ENCODE peak calls at places on chromosomes 11 and 22, in seven cellular contexts. One of them, this sample, is unnamed.

GRCh38 chr22:37806409-37807338 is 1.1 kb upstream of the GCAT start:
- DNase-seq in transverse colon: no peak
- DNase-seq in neural progenitor cell: peak; percentile 49
- DNase-seq in NCI-H2081: no peak
- DNase-seq in activated CD4-positive, CD25-positive, alpha-beta regulatory T cell: no peak
- DNase-seq in HFF-Myc: no peak
- DNase-seq in WTC11: peak; percentile 36
- DNase-seq in this sample: no peak

GRCh38 chr11:99593197-99593596 is 572.4 kb downstream of the CNTN5 start:
- DNase-seq in activated CD4-positive, CD25-positive, alpha-beta regulatory T cell: no peak
- DNase-seq in neural progenitor cell: no peak
- DNase-seq in HFF-Myc: no peak
- DNase-seq in transverse colon: no peak
- DNase-seq in WTC11: no peak
- DNase-seq in NCI-H2081: no peak
- DNase-seq in this sample: no peak

GRCh38 chr11:80846979-80847378 is 1406.1 kb upstream of the TENM4 start:
- DNase-seq in HFF-Myc: no peak
- DNase-seq in NCI-H2081: no peak
- DNase-seq in neural progenitor cell: no peak
- DNase-seq in transverse colon: no peak
- DNase-seq in WTC11: no peak
- DNase-seq in activated CD4-positive, CD25-positive, alpha-beta regulatory T cell: no peak
- DNase-seq in this sample: peak; percentile 67

GRCh38 chr11:76638267-76639197 is 32.0 kb downstream of the LRRC32 start:
- DNase-seq in HFF-Myc: no peak
- DNase-seq in WTC11: no peak
- DNase-seq in neural progenitor cell: no peak
- DNase-seq in transverse colon: no peak
- DNase-seq in NCI-H2081: no peak
- DNase-seq in activated CD4-positive, CD25-positive, alpha-beta regulatory T cell: no peak
- DNase-seq in this sample: no peak

GRCh38 chr11:17810736-17811135 is 76.2 kb downstream of the KCNC1 start:
- DNase-seq in WTC11: no peak
- DNase-seq in NCI-H2081: no peak
- DNase-seq in transverse colon: no peak
- DNase-seq in HFF-Myc: peak; percentile 14
- DNase-seq in neural progenitor cell: no peak
- DNase-seq in activated CD4-positive, CD25-positive, alpha-beta regulatory T cell: no peak
- DNase-seq in this sample: no peak

GRCh38 chr11:15901046-15901445 is 455.3 kb downstream of the SOX6 start:
- DNase-seq in NCI-H2081: no peak
- DNase-seq in HFF-Myc: no peak
- DNase-seq in WTC11: no peak
- DNase-seq in transverse colon: no peak
- DNase-seq in neural progenitor cell: peak; percentile 39
- DNase-seq in activated CD4-positive, CD25-positive, alpha-beta regulatory T cell: no peak
- DNase-seq in this sample: no peak

GRCh38 chr22:35705141-35705540 is 12.5 kb upstream of the APOL5 start:
- DNase-seq in neural progenitor cell: no peak
- DNase-seq in WTC11: no peak
- DNase-seq in transverse colon: no peak
- DNase-seq in HFF-Myc: peak; percentile 21
- DNase-seq in NCI-H2081: no peak
- DNase-seq in activated CD4-positive, CD25-positive, alpha-beta regulatory T cell: no peak
- DNase-seq in this sample: no peak

GRCh38 chr11:61513143-61513740 is 4.7 kb downstream of the LRRC10B start:
- DNase-seq in activated CD4-positive, CD25-positive, alpha-beta regulatory T cell: no peak
- DNase-seq in transverse colon: no peak
- DNase-seq in NCI-H2081: no peak
- DNase-seq in HFF-Myc: no peak
- DNase-seq in WTC11: no peak
- DNase-seq in neural progenitor cell: no peak
- DNase-seq in this sample: no peak

GRCh38 chr22:35540600-35541253 is at the start of gene RASD2:
- DNase-seq in NCI-H2081: no peak
- DNase-seq in HFF-Myc: no peak
- DNase-seq in transverse colon: peak; percentile 58
- DNase-seq in neural progenitor cell: peak; percentile 69
- DNase-seq in activated CD4-positive, CD25-positive, alpha-beta regulatory T cell: peak; percentile 35
- DNase-seq in WTC11: peak; percentile 56
- DNase-seq in this sample: no peak

GRCh38 chr22:23305321-23305910 is 125.1 kb downstream of the BCR start:
- DNase-seq in neural progenitor cell: no peak
- DNase-seq in transverse colon: no peak
- DNase-seq in HFF-Myc: no peak
- DNase-seq in activated CD4-positive, CD25-positive, alpha-beta regulatory T cell: no peak
- DNase-seq in NCI-H2081: no peak
- DNase-seq in WTC11: no peak
- DNase-seq in this sample: no peak

GRCh38 chr11:27085605-27086004 is 45.0 kb downstream of the BBOX1 start:
- DNase-seq in transverse colon: no peak
- DNase-seq in HFF-Myc: no peak
- DNase-seq in activated CD4-positive, CD25-positive, alpha-beta regulatory T cell: no peak
- DNase-seq in WTC11: no peak
- DNase-seq in neural progenitor cell: no peak
- DNase-seq in NCI-H2081: no peak
- DNase-seq in this sample: no peak

GRCh38 chr22:19981961-19982920 is 34.4 kb downstream of the ARVCF start:
- DNase-seq in HFF-Myc: no peak
- DNase-seq in transverse colon: no peak
- DNase-seq in WTC11: no peak
- DNase-seq in NCI-H2081: no peak
- DNase-seq in activated CD4-positive, CD25-positive, alpha-beta regulatory T cell: no peak
- DNase-seq in neural progenitor cell: no peak
- DNase-seq in this sample: no peak

GRCh38 chr11:103682318-103683184 is 353.9 kb upstream of the DDI1 start:
- DNase-seq in neural progenitor cell: peak; percentile 82
- DNase-seq in HFF-Myc: peak; percentile 57
- DNase-seq in NCI-H2081: peak; percentile 67
- DNase-seq in WTC11: peak; percentile 66
- DNase-seq in activated CD4-positive, CD25-positive, alpha-beta regulatory T cell: no peak
- DNase-seq in transverse colon: peak; percentile 49
- DNase-seq in this sample: peak; percentile 26

GRCh38 chr11:27356624-27357222 is 6.3 kb downstream of the CCDC34 start:
- DNase-seq in transverse colon: no peak
- DNase-seq in HFF-Myc: no peak
- DNase-seq in neural progenitor cell: no peak
- DNase-seq in WTC11: no peak
- DNase-seq in NCI-H2081: no peak
- DNase-seq in activated CD4-positive, CD25-positive, alpha-beta regulatory T cell: no peak
- DNase-seq in this sample: no peak

GRCh38 chr11:117618273-117618672 is 178.7 kb downstream of the DSCAML1 start:
- DNase-seq in neural progenitor cell: no peak
- DNase-seq in transverse colon: no peak
- DNase-seq in HFF-Myc: no peak
- DNase-seq in WTC11: no peak
- DNase-seq in NCI-H2081: no peak
- DNase-seq in activated CD4-positive, CD25-positive, alpha-beta regulatory T cell: no peak
- DNase-seq in this sample: no peak

GRCh38 chr11:130213143-130213978 is 53.8 kb downstream of the ST14 start:
- DNase-seq in HFF-Myc: no peak
- DNase-seq in activated CD4-positive, CD25-positive, alpha-beta regulatory T cell: peak; percentile 45
- DNase-seq in WTC11: peak; percentile 84
- DNase-seq in NCI-H2081: peak; percentile 48
- DNase-seq in transverse colon: peak; percentile 75
- DNase-seq in neural progenitor cell: peak; percentile 74
- DNase-seq in this sample: no peak

GRCh38 chr11:118318112-118319030 is 13.8 kb downstream of the CD3E start:
- DNase-seq in transverse colon: no peak
- DNase-seq in neural progenitor cell: no peak
- DNase-seq in NCI-H2081: no peak
- DNase-seq in activated CD4-positive, CD25-positive, alpha-beta regulatory T cell: no peak
- DNase-seq in WTC11: no peak
- DNase-seq in HFF-Myc: no peak
- DNase-seq in this sample: no peak

GRCh38 chr11:124758355-124759267 is 3.5 kb downstream of the ESAM start:
- DNase-seq in neural progenitor cell: peak; percentile 94
- DNase-seq in WTC11: peak; percentile 95
- DNase-seq in transverse colon: peak; percentile 91
- DNase-seq in HFF-Myc: no peak
- DNase-seq in activated CD4-positive, CD25-positive, alpha-beta regulatory T cell: peak; percentile 41
- DNase-seq in NCI-H2081: peak; percentile 70
- DNase-seq in this sample: no peak

GRCh38 chr22:37126383-37126782 is 16.9 kb upstream of the TMPRSS6 start:
- DNase-seq in transverse colon: no peak
- DNase-seq in activated CD4-positive, CD25-positive, alpha-beta regulatory T cell: no peak
- DNase-seq in WTC11: peak; percentile 36
- DNase-seq in NCI-H2081: no peak
- DNase-seq in HFF-Myc: no peak
- DNase-seq in neural progenitor cell: peak; percentile 50
- DNase-seq in this sample: no peak

GRCh38 chr11:68436985-68437926 is 23.3 kb upstream of the PPP6R3 start:
- DNase-seq in NCI-H2081: no peak
- DNase-seq in transverse colon: no peak
- DNase-seq in neural progenitor cell: no peak
- DNase-seq in activated CD4-positive, CD25-positive, alpha-beta regulatory T cell: no peak
- DNase-seq in HFF-Myc: peak; percentile 52
- DNase-seq in WTC11: no peak
- DNase-seq in this sample: no peak

GRCh38 chr11:33157103-33158027 is 3.9 kb downstream of the CSTF3 start:
- DNase-seq in transverse colon: no peak
- DNase-seq in neural progenitor cell: no peak
- DNase-seq in HFF-Myc: no peak
- DNase-seq in NCI-H2081: no peak
- DNase-seq in activated CD4-positive, CD25-positive, alpha-beta regulatory T cell: no peak
- DNase-seq in WTC11: no peak
- DNase-seq in this sample: no peak

GRCh38 chr22:35804421-35804820 is 86.7 kb downstream of the APOL5 start:
- DNase-seq in WTC11: no peak
- DNase-seq in transverse colon: no peak
- DNase-seq in HFF-Myc: no peak
- DNase-seq in activated CD4-positive, CD25-positive, alpha-beta regulatory T cell: no peak
- DNase-seq in NCI-H2081: no peak
- DNase-seq in neural progenitor cell: no peak
- DNase-seq in this sample: no peak

GRCh38 chr11:18844753-18845367 is 53.3 kb upstream of the PTPN5 start:
- DNase-seq in transverse colon: no peak
- DNase-seq in neural progenitor cell: peak; percentile 64
- DNase-seq in WTC11: no peak
- DNase-seq in HFF-Myc: peak; percentile 12
- DNase-seq in activated CD4-positive, CD25-positive, alpha-beta regulatory T cell: no peak
- DNase-seq in NCI-H2081: peak; percentile 10
- DNase-seq in this sample: no peak

GRCh38 chr11:17275376-17276235 is 933 bp upstream of the NUCB2 start:
- DNase-seq in activated CD4-positive, CD25-positive, alpha-beta regulatory T cell: no peak
- DNase-seq in transverse colon: no peak
- DNase-seq in WTC11: no peak
- DNase-seq in HFF-Myc: no peak
- DNase-seq in neural progenitor cell: no peak
- DNase-seq in NCI-H2081: no peak
- DNase-seq in this sample: no peak

GRCh38 chr11:79414644-79415317 is 26.0 kb downstream of the TENM4 start:
- DNase-seq in NCI-H2081: no peak
- DNase-seq in WTC11: no peak
- DNase-seq in transverse colon: no peak
- DNase-seq in HFF-Myc: no peak
- DNase-seq in neural progenitor cell: no peak
- DNase-seq in activated CD4-positive, CD25-positive, alpha-beta regulatory T cell: no peak
- DNase-seq in this sample: no peak

GRCh38 chr11:46003647-46004046 is 81.2 kb downstream of the LARGE2 start:
- DNase-seq in WTC11: no peak
- DNase-seq in transverse colon: no peak
- DNase-seq in activated CD4-positive, CD25-positive, alpha-beta regulatory T cell: no peak
- DNase-seq in HFF-Myc: no peak
- DNase-seq in neural progenitor cell: no peak
- DNase-seq in NCI-H2081: no peak
- DNase-seq in this sample: no peak

GRCh38 chr22:47933226-47933625 is 1170.8 kb downstream of the TBC1D22A start:
- DNase-seq in WTC11: no peak
- DNase-seq in HFF-Myc: no peak
- DNase-seq in neural progenitor cell: no peak
- DNase-seq in activated CD4-positive, CD25-positive, alpha-beta regulatory T cell: no peak
- DNase-seq in transverse colon: no peak
- DNase-seq in NCI-H2081: no peak
- DNase-seq in this sample: no peak

GRCh38 chr22:38262051-38262795 is 10.6 kb downstream of the TMEM184B start:
- DNase-seq in WTC11: peak; percentile 78
- DNase-seq in neural progenitor cell: peak; percentile 65
- DNase-seq in HFF-Myc: no peak
- DNase-seq in NCI-H2081: no peak
- DNase-seq in transverse colon: peak; percentile 78
- DNase-seq in activated CD4-positive, CD25-positive, alpha-beta regulatory T cell: no peak
- DNase-seq in this sample: no peak

GRCh38 chr11:64787526-64788320 is 9.4 kb upstream of the SF1 start:
- DNase-seq in WTC11: peak; percentile 85
- DNase-seq in activated CD4-positive, CD25-positive, alpha-beta regulatory T cell: peak; percentile 31
- DNase-seq in HFF-Myc: no peak
- DNase-seq in NCI-H2081: peak; percentile 17
- DNase-seq in transverse colon: peak; percentile 82
- DNase-seq in neural progenitor cell: peak; percentile 77
- DNase-seq in this sample: no peak

GRCh38 chr11:1878134-1879031 is 13.3 kb downstream of the PRR33 start:
- DNase-seq in HFF-Myc: no peak
- DNase-seq in activated CD4-positive, CD25-positive, alpha-beta regulatory T cell: no peak
- DNase-seq in neural progenitor cell: no peak
- DNase-seq in NCI-H2081: no peak
- DNase-seq in WTC11: no peak
- DNase-seq in transverse colon: no peak
- DNase-seq in this sample: no peak

GRCh38 chr11:129013737-129014475 is 71.2 kb upstream of the TP53AIP1 start:
- DNase-seq in neural progenitor cell: no peak
- DNase-seq in transverse colon: peak; percentile 60
- DNase-seq in activated CD4-positive, CD25-positive, alpha-beta regulatory T cell: no peak
- DNase-seq in HFF-Myc: no peak
- DNase-seq in NCI-H2081: no peak
- DNase-seq in WTC11: no peak
- DNase-seq in this sample: no peak

GRCh38 chr11:115736146-115736545 is 231.9 kb upstream of the CADM1 start:
- DNase-seq in neural progenitor cell: no peak
- DNase-seq in WTC11: no peak
- DNase-seq in transverse colon: no peak
- DNase-seq in HFF-Myc: no peak
- DNase-seq in activated CD4-positive, CD25-positive, alpha-beta regulatory T cell: no peak
- DNase-seq in NCI-H2081: no peak
- DNase-seq in this sample: no peak

GRCh38 chr11:130051077-130051476 is 18.6 kb upstream of the APLP2 start:
- DNase-seq in NCI-H2081: no peak
- DNase-seq in WTC11: no peak
- DNase-seq in HFF-Myc: no peak
- DNase-seq in activated CD4-positive, CD25-positive, alpha-beta regulatory T cell: no peak
- DNase-seq in transverse colon: no peak
- DNase-seq in neural progenitor cell: no peak
- DNase-seq in this sample: no peak

GRCh38 chr11:123677510-123677909 is 23.1 kb upstream of the SCN3B start:
- DNase-seq in neural progenitor cell: no peak
- DNase-seq in activated CD4-positive, CD25-positive, alpha-beta regulatory T cell: no peak
- DNase-seq in WTC11: no peak
- DNase-seq in NCI-H2081: no peak
- DNase-seq in HFF-Myc: no peak
- DNase-seq in transverse colon: no peak
- DNase-seq in this sample: no peak

GRCh38 chr11:58577441-58578135 is 1.3 kb upstream of the ZFP91 start:
- DNase-seq in HFF-Myc: peak; percentile 85
- DNase-seq in transverse colon: peak; percentile 66
- DNase-seq in neural progenitor cell: peak; percentile 61
- DNase-seq in NCI-H2081: peak; percentile 34
- DNase-seq in activated CD4-positive, CD25-positive, alpha-beta regulatory T cell: peak; percentile 55
- DNase-seq in WTC11: no peak
- DNase-seq in this sample: peak; percentile 66

GRCh38 chr11:19561011-19561410 is 151.6 kb upstream of the NAV2 start:
- DNase-seq in activated CD4-positive, CD25-positive, alpha-beta regulatory T cell: no peak
- DNase-seq in NCI-H2081: no peak
- DNase-seq in HFF-Myc: no peak
- DNase-seq in neural progenitor cell: no peak
- DNase-seq in transverse colon: no peak
- DNase-seq in WTC11: no peak
- DNase-seq in this sample: no peak

GRCh38 chr22:43670545-43670944 is 141.6 kb downstream of the EFCAB6 start:
- DNase-seq in activated CD4-positive, CD25-positive, alpha-beta regulatory T cell: no peak
- DNase-seq in WTC11: no peak
- DNase-seq in NCI-H2081: no peak
- DNase-seq in neural progenitor cell: no peak
- DNase-seq in transverse colon: peak; percentile 45
- DNase-seq in HFF-Myc: no peak
- DNase-seq in this sample: no peak